ENCODE peak calls at places on chromosomes 7 and 10, in eight cellular contexts. O is RPMI8226; I is heart left ventricle; Y is LNCaP clone FGC; F is activated CD4-positive, CD25-positive, alpha-beta regulatory T cell; H is coronary artery; W is activated T-helper 1 cell treated with anti-CD3 and anti-CD28 coated beads, Interleukin-12 subunit alpha, Interleukin-12 subunit beta, Interleukin-2, Interleukin-4 antibody, amounts not matched to agents 30 ng/mL and 10 ng/mL and 1 ng/mL, durations not matched to agents 14 hours and 24 hours and 36 hours; P is fibroblast of villous mesenchyme. N is an unnamed sample.

GRCh38 chr10:99341248-99341647 is 12.1 kb downstream of the CNNM1 start:
- DNase-seq in O (no peak), I (no peak), Y (no peak), F (no peak), H (no peak), W (no peak), P (no peak), N (no peak)

GRCh38 chr10:1841759-1842158 is 104.4 kb upstream of the ADARB2 start:
- DNase-seq in O (no peak), I (no peak), Y (no peak), F (no peak), H (no peak), W (no peak), P (no peak), N (no peak)

GRCh38 chr7:2100278-2101205 is 132.2 kb downstream of the MAD1L1 start:
- DNase-seq in O (no peak), I (no peak), Y (no peak), F (no peak), H (no peak), W (no peak), P (no peak), N (no peak)

GRCh38 chr10:102312683-102313082 is 67.4 kb downstream of the GBF1 start:
- DNase-seq in O (no peak), I (no peak), Y (no peak), F (no peak), H (no peak), W (no peak), P (no peak), N (no peak)

GRCh38 chr7:102985176-102985783 is 72.5 kb downstream of the LRRC17 start:
- DNase-seq in O (no peak), I (no peak), Y (no peak), F (no peak), H (no peak), W (no peak), P (peak), N (no peak)

GRCh38 chr7:115976651-115977050 is 53.9 kb downstream of the TFEC start:
- DNase-seq in O (no peak), I (no peak), Y (no peak), F (no peak), H (no peak), W (no peak), P (no peak), N (no peak)

GRCh38 chr10:87579563-87579962 is 74.9 kb downstream of the MINPP1 start:
- DNase-seq in O (no peak), I (no peak), Y (no peak), F (no peak), H (no peak), W (no peak), P (no peak), N (no peak)

GRCh38 chr10:47456794-47457527 is 27.0 kb downstream of the ANXA8 start:
- DNase-seq in O (no peak), I (no peak), Y (no peak), F (no peak), H (peak), W (no peak), P (no peak), N (no peak)

GRCh38 chr10:86258488-86258887 is 108.1 kb downstream of the GRID1 start:
- DNase-seq in O (no peak), I (no peak), Y (no peak), F (no peak), H (peak), W (no peak), P (no peak), N (no peak)

GRCh38 chr10:79487296-79488194 is 24.8 kb upstream of the EIF5AL1 start:
- DNase-seq in O (peak), I (peak), Y (peak), F (no peak), H (no peak), W (peak), P (peak), N (peak)

GRCh38 chr7:128387663-128388485 is 21.9 kb downstream of the IMPDH1 start:
- DNase-seq in O (peak), I (peak), Y (no peak), F (peak), H (peak), W (peak), P (peak), N (no peak)

GRCh38 chr10:124728071-124728829 is 15.9 kb downstream of the FAM53B start:
- DNase-seq in O (no peak), I (peak), Y (no peak), F (no peak), H (no peak), W (no peak), P (peak), N (no peak)

GRCh38 chr10:3192856-3193635 is 20.5 kb upstream of the PITRM1 start:
- DNase-seq in O (peak), I (peak), Y (peak), F (peak), H (no peak), W (peak), P (peak), N (no peak)

GRCh38 chr7:148733496-148733895 is 34.8 kb downstream of the CUL1 start:
- DNase-seq in O (no peak), I (no peak), Y (no peak), F (no peak), H (no peak), W (no peak), P (no peak), N (no peak)